ENCODE peak calls at places on chromosomes 2 and 18, in nine cellular contexts. Q is CD4-positive, CD25-positive, alpha-beta regulatory T cell; T is GM12878; G is osteoblast; A is RWPE1; U is Peyer's patch; X is substantia nigra; H is colonic mucosa; F is body of pancreas. D is an unnamed sample.

GRCh38 chr2:220445429-220446105 is 818.1 kb downstream of the SLC4A3 start:
- DNase-seq in A (no peak), X (no peak), F (no peak), U (no peak), T (no peak), G (peak; percentile 4), H (no peak), Q (no peak), D (no peak)

GRCh38 chr18:2096581-2096980 is 474.7 kb downstream of the METTL4 start:
- DNase-seq in H (no peak), Q (no peak), F (no peak), U (no peak), A (no peak), T (no peak), G (no peak), X (no peak), D (no peak)

GRCh38 chr18:54880706-54881105 is 52.4 kb downstream of the RAB27B start:
- DNase-seq in A (peak; percentile 56), H (no peak), G (no peak), T (no peak), X (no peak), U (no peak), Q (no peak), F (no peak), D (no peak)

GRCh38 chr2:125710561-125710960 is 945.4 kb upstream of the GYPC start:
- DNase-seq in Q (no peak), A (no peak), T (no peak), H (no peak), G (no peak), X (no peak), F (no peak), U (no peak), D (no peak)

GRCh38 chr2:172655091-172655837 is 80.4 kb upstream of the RAPGEF4 start:
- DNase-seq in U (no peak), T (no peak), A (no peak), F (no peak), G (peak; percentile 46), Q (no peak), H (no peak), X (no peak), D (no peak)

GRCh38 chr2:11288431-11288830 is 56.0 kb downstream of the ROCK2 start:
- DNase-seq in A (no peak), G (no peak), F (no peak), U (no peak), Q (no peak), H (no peak), T (no peak), X (no peak), D (no peak)

GRCh38 chr2:23574919-23575654 is 190.1 kb downstream of the KLHL29 start:
- DNase-seq in H (no peak), A (no peak), Q (no peak), U (no peak), X (no peak), F (no peak), T (no peak), G (peak; percentile 36), D (no peak)

GRCh38 chr2:171909261-171909660 is 13.0 kb upstream of the HAT1 start:
- DNase-seq in G (no peak), H (no peak), A (no peak), T (no peak), X (no peak), Q (no peak), F (no peak), U (no peak), D (no peak)

GRCh38 chr18:13377496-13377895 is 158.9 kb downstream of the LDLRAD4 start:
- DNase-seq in Q (no peak), A (no peak), T (no peak), U (peak; percentile 49), G (no peak), F (no peak), H (no peak), X (no peak), D (no peak)

GRCh38 chr2:151575338-151575737 is 158.9 kb downstream of the NEB start:
- DNase-seq in A (no peak), F (no peak), X (no peak), U (no peak), H (no peak), G (peak; percentile 11), T (no peak), Q (no peak), D (no peak)

GRCh38 chr2:69830045-69830905 is 815 bp downstream of the GMCL1 start:
- DNase-seq in F (peak; percentile 56), Q (peak; percentile 28), A (peak; percentile 28), T (no peak), U (peak; percentile 75), H (peak; percentile 76), G (peak; percentile 63), X (no peak), D (peak; percentile 39)

GRCh38 chr2:237603718-237604362 is 13.3 kb upstream of the RAB17 start:
- DNase-seq in T (peak; percentile 35), A (peak; percentile 44), H (peak; percentile 57), G (peak; percentile 89), Q (peak; percentile 32), U (peak; percentile 88), X (no peak), F (peak; percentile 27), D (peak; percentile 65)

GRCh38 chr2:189483571-189484415 is 42.5 kb downstream of the WDR75 start:
- DNase-seq in F (no peak), A (no peak), U (no peak), Q (no peak), X (no peak), G (peak; percentile 25), H (no peak), T (no peak), D (no peak)

GRCh38 chr2:3319134-3319533 is 58.5 kb downstream of the EIPR1 start:
- DNase-seq in X (no peak), A (no peak), U (no peak), T (no peak), Q (no peak), F (no peak), G (no peak), H (no peak), D (no peak)

GRCh38 chr2:236964291-236964690 is 121.4 kb upstream of the COPS8 start:
- DNase-seq in U (peak; percentile 48), F (no peak), Q (no peak), H (no peak), A (no peak), X (no peak), G (no peak), T (no peak), D (no peak)

GRCh38 chr2:186480991-186481390 is 5.1 kb upstream of the ZC3H15 start:
- DNase-seq in G (no peak), F (no peak), T (no peak), Q (no peak), X (no peak), U (no peak), H (no peak), A (peak; percentile 47), D (no peak)

GRCh38 chr18:34873966-34874365 is 163.9 kb downstream of the DTNA start:
- DNase-seq in U (no peak), H (no peak), G (peak; percentile 3), A (no peak), X (no peak), T (no peak), F (no peak), Q (no peak), D (no peak)

GRCh38 chr2:64640153-64641044 is 13.3 kb downstream of the SERTAD2 start:
- DNase-seq in H (no peak), G (no peak), T (no peak), F (no peak), U (no peak), Q (no peak), X (no peak), A (no peak), D (peak; percentile 42)

GRCh38 chr2:64641585-64641984 is 12.1 kb downstream of the SERTAD2 start:
- DNase-seq in G (no peak), X (no peak), Q (no peak), H (no peak), U (no peak), A (no peak), F (no peak), T (no peak), D (no peak)

GRCh38 chr2:64637931-64638330 is 15.8 kb downstream of the SERTAD2 start:
- DNase-seq in Q (no peak), U (no peak), H (no peak), G (no peak), T (no peak), X (no peak), A (no peak), F (no peak), D (no peak)

GRCh38 chr2:64638502-64639120 is 15.1 kb downstream of the SERTAD2 start:
- DNase-seq in Q (no peak), H (no peak), G (no peak), F (no peak), A (no peak), T (no peak), U (no peak), X (no peak), D (no peak)

DNA sequence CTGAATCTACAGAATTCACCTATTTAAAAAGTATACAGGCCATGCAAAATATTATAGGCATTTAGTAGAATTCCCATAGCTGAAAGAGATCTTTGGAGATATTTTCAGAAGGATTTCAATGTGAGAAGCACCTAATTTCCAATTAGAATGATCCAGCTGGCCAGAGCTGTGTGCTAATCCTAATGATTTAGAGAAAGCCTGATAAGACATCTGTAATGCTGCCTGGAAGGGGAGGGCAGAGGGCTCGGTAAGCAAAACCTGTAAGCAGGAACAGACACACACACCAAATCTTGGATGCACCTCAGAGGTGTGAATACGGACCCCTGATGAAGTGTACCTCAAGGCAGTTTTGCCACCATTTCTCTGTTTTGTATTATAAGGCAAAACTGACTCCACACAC is 14.0 kb downstream of the SERTAD2 start:
- DNase-seq in F (no peak), U (no peak), H (no peak), G (no peak), T (no peak), A (no peak), X (no peak), Q (no peak), D (no peak)
- H3K27ac ChIP-seq in F (no peak overlapping the region), U (peak overlapping the region; percentile 50), H (no peak overlapping the region), G (peak overlapping the region; percentile 60), T (peak overlapping the region; percentile 95), A (no peak overlapping the region), X (no peak overlapping the region), Q (no peak overlapping the region), D (no peak overlapping the region)

GRCh38 chr2:118309201-118310015 is 221.1 kb downstream of the INSIG2 start:
- DNase-seq in T (no peak), Q (no peak), G (peak; percentile 72), H (no peak), A (no peak), F (no peak), U (no peak), X (no peak), D (no peak)
- H3K27ac ChIP-seq in T (no peak overlapping the region), Q (peak overlapping the region; percentile 85), G (peak overlapping the region; percentile 15), H (no peak overlapping the region), A (no peak overlapping the region), F (no peak overlapping the region), U (no peak overlapping the region), X (no peak overlapping the region), D (peak overlapping the region; percentile 88)

DNA sequence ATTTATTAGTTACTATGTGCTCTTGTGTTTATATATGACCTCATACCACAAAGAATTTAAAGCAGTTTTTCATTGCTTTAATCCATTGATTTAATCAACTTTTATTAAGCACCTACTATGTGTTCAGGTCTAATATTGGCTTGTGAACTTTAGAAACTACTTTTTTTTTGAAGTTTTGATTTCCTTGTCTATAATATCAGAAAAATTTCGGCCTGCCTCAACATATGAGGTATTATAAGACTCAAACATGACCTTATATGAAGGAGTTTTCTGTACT is 117.7 kb downstream of the ZNF521 start:
- DNase-seq in Q (no peak), G (no peak), U (no peak), H (no peak), T (no peak), A (no peak), X (no peak), F (no peak), D (no peak)
- H3K27ac ChIP-seq in Q (no peak overlapping the region), G (peak overlapping the region; percentile 82), U (no peak overlapping the region), H (no peak overlapping the region), T (no peak overlapping the region), A (no peak overlapping the region), X (no peak overlapping the region), F (peak overlapping the region; percentile 10), D (no peak overlapping the region)

GRCh38 chr2:66301767-66302140 is 133.2 kb upstream of the MEIS1 start:
- DNase-seq in G (no peak), A (no peak), F (no peak), T (no peak), U (no peak), X (no peak), H (no peak), Q (no peak), D (no peak)
- H3K27ac ChIP-seq in G (no peak overlapping the region), A (no peak overlapping the region), F (no peak overlapping the region), T (no peak overlapping the region), U (no peak overlapping the region), X (no peak overlapping the region), H (no peak overlapping the region), Q (no peak overlapping the region), D (no peak overlapping the region)

D was measured in CD8-positive, alpha-beta T cell.